ENCODE peak calls at places on chromosomes 11 and 22, in six cellular contexts. X is astrocyte of the hippocampus; K is activated CD8-positive, alpha-beta memory T cell treated with anti-CD3 and anti-CD28 coated beads, Interleukin-2, amount 50 U/mL, for 4 hours; B is fibroblast of the aortic adventitia; M is bronchial epithelial cell; G is posterior cingulate gyrus. R is an unnamed sample.

GRCh38 chr22:19480789-19481188 is 1.1 kb downstream of the CDC45 start:
- DNase-seq in B (no peak), X (no peak), M (no peak), K (no peak), G (no peak), R (no peak)

GRCh38 chr11:121801796-121802195 is 314.2 kb downstream of the BLID start:
- DNase-seq in G (no peak), X (no peak), K (no peak), B (no peak), M (no peak), R (no peak)

GRCh38 chr11:64469288-64469687 is 110.3 kb downstream of the RPS6KA4 start:
- DNase-seq in X (no peak), G (no peak), K (no peak), B (no peak), M (no peak), R (no peak)

GRCh38 chr11:45857834-45858492 is 10.7 kb downstream of the CRY2 start:
- DNase-seq in G (peak), B (peak), M (no peak), X (peak), K (no peak), R (no peak)

GRCh38 chr11:127458561-127458960 is 458.0 kb upstream of the KIRREL3 start:
- DNase-seq in X (no peak), M (no peak), G (no peak), B (no peak), K (no peak), R (no peak)

GRCh38 chr22:43750751-43751150 is 61.4 kb downstream of the EFCAB6 start:
- DNase-seq in B (no peak), X (no peak), G (no peak), M (peak), K (no peak), R (no peak)

GRCh38 chr11:125304111-125304639 is 139.6 kb downstream of the PKNOX2 start:
- DNase-seq in G (no peak), X (no peak), K (no peak), B (no peak), M (no peak), R (no peak)

GRCh38 chr11:116557261-116557660 is 215.5 kb downstream of the BUD13 start:
- DNase-seq in M (no peak), X (no peak), B (no peak), G (no peak), K (no peak), R (no peak)

GRCh38 chr11:6062691-6063358 is 32.3 kb upstream of the OR56A1 start:
- DNase-seq in M (no peak), X (no peak), G (no peak), B (no peak), K (no peak), R (no peak)

GRCh38 chr11:10375280-10376048 is 70.6 kb downstream of the ADM start:
- DNase-seq in M (no peak), K (no peak), G (no peak), X (peak), B (peak), R (no peak)

GRCh38 chr11:12175694-12176241 is 65.4 kb downstream of the MICAL2 start:
- DNase-seq in B (peak), M (peak), X (peak), K (no peak), G (no peak), R (no peak)

GRCh38 chr22:39013923-39014722 is at the start of gene APOBEC3C:
- DNase-seq in M (peak), G (no peak), K (peak), X (peak), B (peak), R (no peak)

GRCh38 chr22:41857160-41857859 is 24.4 kb downstream of the SREBF2 start:
- DNase-seq in X (peak), B (peak), K (peak), M (peak), G (no peak), R (no peak)

GRCh38 chr22:39996732-39997131 is 2.0 kb downstream of the FAM83F start:
- DNase-seq in X (no peak), B (no peak), K (no peak), G (no peak), M (peak), R (no peak)

GRCh38 chr22:28222066-28222465 is 303.0 kb upstream of the PITPNB start:
- DNase-seq in K (no peak), M (no peak), X (no peak), G (no peak), B (no peak), R (no peak)

GRCh38 chr22:35622132-35622913 is 5.2 kb upstream of the MB start:
- DNase-seq in G (peak), M (no peak), X (peak), B (no peak), K (no peak), R (no peak)

GRCh38 chr11:19838994-19839768 is 126.5 kb downstream of the NAV2 start:
- DNase-seq in K (no peak), M (no peak), G (no peak), X (no peak), B (no peak), R (no peak)

GRCh38 chr11:43523632-43524031 is 156.9 kb upstream of the HSD17B12 start:
- DNase-seq in X (no peak), G (no peak), M (no peak), B (no peak), K (no peak), R (no peak)

GRCh38 chr11:2387266-2387982 is 10.3 kb downstream of the CD81 start:
- DNase-seq in K (no peak), B (peak), M (no peak), X (peak), G (peak), R (no peak)

R was measured in dorsolateral prefrontal cortex.